ENCODE peak calls at places on chromosomes 11 and 22, in nine cellular contexts. Z, U, Y, G, H, B, J, W and V are unnamed samples.

GRCh38 chr11:94025695-94026394 is 4.7 kb downstream of the HEPHL1 start:
- DNase-seq in U (no peak), J (no peak), Y (no peak), B (no peak), H (no peak), W (no peak), Z (no peak), G (no peak), V (no peak)

GRCh38 chr22:50184541-50185383 is 951 bp upstream of the TRABD start:
- DNase-seq in J (no peak), W (no peak), Y (no peak), B (no peak), U (no peak), H (no peak), G (no peak), Z (no peak), V (no peak)

GRCh38 chr11:46560300-46561025 is 33.4 kb downstream of the AMBRA1 start:
- DNase-seq in H (no peak), Z (no peak), G (no peak), U (no peak), B (no peak), W (no peak), J (no peak), Y (peak; percentile 29), V (peak; percentile 85)

GRCh38 chr11:74220376-74220775 is 49.3 kb downstream of the PPME1 start:
- DNase-seq in G (no peak), W (no peak), Z (no peak), H (no peak), Y (no peak), U (no peak), J (no peak), B (no peak), V (no peak)

GRCh38 chr11:64352099-64353005 is 6.6 kb upstream of the RPS6KA4 start:
- DNase-seq in Z (no peak), J (no peak), U (no peak), G (no peak), H (no peak), W (peak; percentile 28), Y (no peak), B (no peak), V (no peak)

GRCh38 chr11:84969103-84969502 is 658.0 kb downstream of the DLG2 start:
- DNase-seq in Y (no peak), W (no peak), G (no peak), H (no peak), U (no peak), Z (peak; percentile 60), J (no peak), B (no peak), V (no peak)

GRCh38 chr11:123407996-123408597 is 22.0 kb upstream of the GRAMD1B start:
- DNase-seq in B (no peak), U (no peak), G (no peak), J (no peak), H (no peak), Y (no peak), Z (no peak), W (no peak), V (no peak)

GRCh38 chr11:68331338-68331947 is 19.1 kb downstream of the LRP5 start:
- DNase-seq in J (no peak), B (no peak), W (no peak), Y (no peak), U (no peak), Z (no peak), G (no peak), H (no peak), V (no peak)

GRCh38 chr11:115363426-115363825 is 140.8 kb downstream of the CADM1 start:
- DNase-seq in J (no peak), B (no peak), Y (no peak), H (no peak), U (no peak), W (no peak), G (no peak), Z (no peak), V (no peak)

GRCh38 chr22:30742291-30743256 is 47.9 kb downstream of the OSBP2 start:
- DNase-seq in B (no peak), Z (no peak), W (no peak), G (no peak), H (no peak), J (no peak), U (no peak), Y (no peak), V (no peak)

GRCh38 chr11:64207247-64208085 is 945 bp downstream of the FERMT3 start:
- DNase-seq in G (peak; percentile 64), Y (peak; percentile 74), Z (peak; percentile 87), B (peak; percentile 73), H (peak; percentile 79), W (no peak), J (no peak), U (peak; percentile 79), V (no peak)

GRCh38 chr11:48107188-48107704 is 109.4 kb upstream of the OR4B1 start:
- DNase-seq in W (no peak), Y (peak; percentile 73), Z (peak; percentile 54), G (no peak), J (no peak), B (peak; percentile 50), H (no peak), U (no peak), V (no peak)

GRCh38 chr11:15720460-15720859 is 605.7 kb downstream of the INSC start:
- DNase-seq in Y (no peak), Z (no peak), G (no peak), B (no peak), U (no peak), H (no peak), W (no peak), J (no peak), V (peak; percentile 31)

GRCh38 chr22:46491936-46492335 is 45.5 kb downstream of the CELSR1 start:
- DNase-seq in Z (no peak), J (no peak), W (no peak), H (no peak), Y (no peak), B (peak; percentile 28), G (no peak), U (no peak), V (no peak)

GRCh38 chr11:32233276-32233675 is 142.4 kb downstream of the RCN1 start:
- DNase-seq in H (no peak), W (no peak), Y (no peak), J (no peak), Z (no peak), B (no peak), G (no peak), U (no peak), V (no peak)

GRCh38 chr11:57890521-57890920 is 128.9 kb downstream of the CTNND1 start:
- DNase-seq in J (no peak), H (no peak), Z (no peak), W (no peak), U (no peak), Y (no peak), B (no peak), G (no peak), V (no peak)

GRCh38 chr11:15935370-15935769 is 421.0 kb downstream of the SOX6 start:
- DNase-seq in Z (no peak), H (no peak), G (no peak), B (no peak), U (no peak), J (no peak), Y (no peak), W (no peak), V (no peak)

GRCh38 chr11:74871037-74871436 is 77.9 kb downstream of the XRRA1 start:
- DNase-seq in U (no peak), W (no peak), J (no peak), G (no peak), Y (no peak), H (no peak), B (no peak), Z (no peak), V (no peak)

GRCh38 chr11:3786781-3787428 is 10.4 kb downstream of the NUP98 start:
- DNase-seq in Z (peak; percentile 42), Y (no peak), G (no peak), B (peak; percentile 58), W (no peak), J (no peak), H (no peak), U (no peak), V (no peak)

GRCh38 chr11:19714387-19715363 is 2.0 kb downstream of the NAV2 start:
- DNase-seq in U (peak; percentile 51), Y (no peak), G (no peak), W (no peak), H (no peak), Z (peak; percentile 71), J (no peak), B (peak; percentile 55), V (no peak)

GRCh38 chr22:31680764-31681624 is 19.0 kb upstream of the PISD start:
- DNase-seq in U (no peak), H (no peak), G (no peak), Z (no peak), J (peak; percentile 25), B (peak; percentile 68), Y (no peak), W (no peak), V (no peak)

GRCh38 chr11:81979444-81979843 is 754.2 kb downstream of the FAM181B start:
- DNase-seq in B (no peak), U (no peak), H (no peak), G (no peak), J (no peak), Z (no peak), Y (no peak), W (no peak), V (no peak)

GRCh38 chr11:64305691-64306562 is 603 bp downstream of the ESRRA start:
- DNase-seq in U (peak; percentile 87), Z (peak; percentile 70), H (peak; percentile 59), B (no peak), Y (peak; percentile 32), W (no peak), J (no peak), G (peak; percentile 69), V (no peak)

GRCh38 chr22:30948930-30949342 is 19.6 kb downstream of the MORC2 start:
- DNase-seq in H (no peak), U (no peak), G (no peak), B (peak; percentile 26), J (no peak), Y (no peak), Z (no peak), W (no peak), V (no peak)

GRCh38 chr22:40334899-40335298 is 11.4 kb upstream of the ADSL start:
- DNase-seq in W (no peak), H (no peak), Z (no peak), B (no peak), Y (no peak), G (no peak), J (no peak), U (no peak), V (no peak)

GRCh38 chr11:33320814-33321330 is 63.7 kb downstream of the HIPK3 start:
- DNase-seq in G (no peak), Z (no peak), H (no peak), U (no peak), Y (no peak), J (no peak), W (no peak), B (no peak), V (no peak)

GRCh38 chr22:43742551-43742950 is 69.6 kb downstream of the EFCAB6 start:
- DNase-seq in Y (no peak), Z (no peak), J (no peak), B (no peak), W (no peak), U (no peak), G (no peak), H (no peak), V (no peak)

GRCh38 chr22:23399367-23400285 is 180.5 kb downstream of the IGLL1 start:
- DNase-seq in U (no peak), H (no peak), W (no peak), Z (no peak), G (no peak), J (no peak), Y (no peak), B (peak; percentile 10), V (no peak)

GRCh38 chr22:29151316-29151715 is 54.4 kb upstream of the EMID1 start:
- DNase-seq in G (no peak), H (no peak), U (no peak), J (no peak), Y (no peak), B (no peak), W (no peak), Z (no peak), V (no peak)

GRCh38 chr11:67423891-67424613 is 4.2 kb upstream of the RPS6KB2 start:
- DNase-seq in B (no peak), Y (no peak), J (no peak), W (no peak), Z (no peak), H (no peak), U (no peak), G (no peak), V (no peak)

GRCh38 chr22:17742528-17742902 is 31.8 kb downstream of the BID start:
- DNase-seq in J (no peak), Y (peak; percentile 87), G (peak; percentile 56), W (peak; percentile 93), U (peak; percentile 65), Z (no peak), H (peak; percentile 18), B (peak; percentile 43), V (peak; percentile 26)